ENCODE peak calls at places on chromosome 18, in nine cellular contexts. T is spleen; Q is effector memory CD4-positive, alpha-beta T cell; I is esophagus muscularis mucosa; C is adrenal gland; Z is fibroblast of lung; A is mucosa of descending colon; U is CD4-positive, alpha-beta T cell; G is heart right ventricle. L is an unnamed sample. For H3K9me3, the result is how much of the 10 kb centered on the place peaks cover.

GRCh38 chr18:27789406-27789805 is 387.5 kb downstream of the CDH2 start:
- DNase-seq in A (no peak), Q (no peak), G (no peak), Z (no peak), I (no peak), T (no peak), U (no peak), C (no peak), L (no peak)

GRCh38 chr18:63480476-63480875 is 3.7 kb downstream of the SERPINB5 start:
- DNase-seq in I (no peak), G (no peak), Z (no peak), C (no peak), U (no peak), A (no peak), Q (no peak), T (no peak), L (no peak)

GRCh38 chr18:28651298-28651697 is 474.4 kb upstream of the CDH2 start:
- DNase-seq in I (no peak), A (no peak), G (no peak), Q (no peak), U (no peak), C (no peak), T (peak), Z (no peak), L (no peak)

GRCh38 chr18:32308493-32309120 is 118.8 kb downstream of the MEP1B start:
- DNase-seq in T (no peak), G (no peak), C (no peak), Z (peak), I (no peak), Q (no peak), A (no peak), U (no peak), L (no peak)

GRCh38 chr18:48754993-48755473 is 195.7 kb downstream of the SMAD7 start:
- DNase-seq in U (no peak), Q (no peak), A (peak), I (no peak), G (no peak), Z (no peak), C (no peak), T (no peak), L (no peak)

GRCh38 chr18:27185897-27186296 is 789 bp upstream of the CHST9 start:
- DNase-seq in Z (no peak), C (no peak), T (no peak), U (no peak), G (no peak), Q (no peak), I (no peak), A (no peak), L (no peak)

GRCh38 chr18:49055787-49056186 is 105.0 kb upstream of the SMAD7 start:
- DNase-seq in A (peak), G (peak), C (peak), T (peak), Z (peak), Q (no peak), U (no peak), I (no peak), L (no peak)

GRCh38 chr18:75962177-75962576 is 532.9 kb downstream of the ZNF516 start:
- DNase-seq in Q (no peak), A (no peak), G (no peak), I (no peak), C (no peak), T (no peak), Z (no peak), U (no peak), L (no peak)

GRCh38 chr18:3305933-3306332 is 44.0 kb downstream of the MYL12B start:
- DNase-seq in C (peak), Z (peak), Q (no peak), U (no peak), G (no peak), I (no peak), T (no peak), A (no peak), L (no peak)

GRCh38 chr18:48674198-48674721 is 135.4 kb downstream of the CTIF start:
- DNase-seq in T (peak), A (no peak), Z (peak), Q (no peak), I (no peak), U (no peak), C (peak), G (peak), L (no peak)

GRCh38 chr18:27331606-27332005 is 146.5 kb upstream of the CHST9 start:
- DNase-seq in Z (no peak), U (no peak), T (no peak), C (no peak), Q (no peak), A (no peak), I (no peak), G (no peak), L (no peak)

GRCh38 chr18:13538630-13539029 is 187.7 kb downstream of the FAM210A start:
- DNase-seq in U (no peak), Q (no peak), G (no peak), A (no peak), Z (no peak), I (no peak), T (no peak), C (peak), L (no peak)

GRCh38 chr18:8279931-8280330 is 329.3 kb upstream of the RAB12 start:
- DNase-seq in I (no peak), U (no peak), C (no peak), G (no peak), Z (no peak), A (no peak), Q (no peak), T (no peak), L (no peak)

GRCh38 chr18:2529154-2529553 is 42.2 kb downstream of the METTL4 start:
- DNase-seq in Q (no peak), A (no peak), G (no peak), T (no peak), C (no peak), I (no peak), U (no peak), Z (peak), L (no peak)

GRCh38 chr18:62621546-62621945 is 93.8 kb upstream of the PHLPP1 start:
- DNase-seq in U (no peak), A (no peak), T (no peak), G (peak), C (peak), Z (peak), Q (no peak), I (no peak), L (no peak)

DNA sequence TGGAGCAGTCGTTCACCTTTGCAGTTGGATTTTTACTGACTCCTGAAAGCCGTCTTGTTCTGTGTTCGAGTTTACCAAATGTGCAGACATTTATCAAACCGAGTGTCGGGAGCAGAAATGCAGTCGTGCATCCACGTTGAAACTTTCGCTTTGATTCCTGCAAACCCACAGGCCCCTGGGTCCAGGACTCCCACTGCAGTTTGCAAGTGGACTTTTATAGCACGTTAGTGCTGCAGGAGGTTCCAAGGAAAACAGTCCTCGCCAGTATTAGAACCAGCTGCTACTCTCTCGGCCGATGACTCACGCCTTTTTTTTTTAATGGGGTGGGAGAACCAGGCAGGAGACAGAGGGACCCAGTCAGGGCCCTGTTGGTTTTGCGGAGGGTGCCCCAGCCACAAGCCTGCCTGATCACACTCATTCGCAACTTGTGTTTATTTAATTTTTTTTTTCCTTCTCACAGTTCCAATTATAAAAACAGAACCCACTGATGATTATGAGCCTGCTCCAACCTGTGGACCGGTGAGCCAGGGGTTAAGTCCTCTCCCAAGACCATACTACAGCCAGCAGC is 90.1 kb downstream of the NFATC1 start:
- DNase-seq in U (no peak), Q (no peak), A (no peak), G (no peak), T (peak), I (no peak), C (no peak), Z (peak), L (no peak)
- H3K9me3 ChIP-seq in U (under half), Q (under half), A (under half), G (under half), T (under half), I (under half), C (under half), Z (under half), L (under half)

GRCh38 chr18:78621141-78621540 is 358.5 kb upstream of the SALL3 start:
- DNase-seq in A (no peak), Q (no peak), U (no peak), G (no peak), T (no peak), C (peak), Z (no peak), I (no peak), L (no peak)
- H3K9me3 ChIP-seq in A (under half), Q (under half), U (under half), G (under half), T (under half), C (under half), Z (under half), I (under half), L (under half)

DNA sequence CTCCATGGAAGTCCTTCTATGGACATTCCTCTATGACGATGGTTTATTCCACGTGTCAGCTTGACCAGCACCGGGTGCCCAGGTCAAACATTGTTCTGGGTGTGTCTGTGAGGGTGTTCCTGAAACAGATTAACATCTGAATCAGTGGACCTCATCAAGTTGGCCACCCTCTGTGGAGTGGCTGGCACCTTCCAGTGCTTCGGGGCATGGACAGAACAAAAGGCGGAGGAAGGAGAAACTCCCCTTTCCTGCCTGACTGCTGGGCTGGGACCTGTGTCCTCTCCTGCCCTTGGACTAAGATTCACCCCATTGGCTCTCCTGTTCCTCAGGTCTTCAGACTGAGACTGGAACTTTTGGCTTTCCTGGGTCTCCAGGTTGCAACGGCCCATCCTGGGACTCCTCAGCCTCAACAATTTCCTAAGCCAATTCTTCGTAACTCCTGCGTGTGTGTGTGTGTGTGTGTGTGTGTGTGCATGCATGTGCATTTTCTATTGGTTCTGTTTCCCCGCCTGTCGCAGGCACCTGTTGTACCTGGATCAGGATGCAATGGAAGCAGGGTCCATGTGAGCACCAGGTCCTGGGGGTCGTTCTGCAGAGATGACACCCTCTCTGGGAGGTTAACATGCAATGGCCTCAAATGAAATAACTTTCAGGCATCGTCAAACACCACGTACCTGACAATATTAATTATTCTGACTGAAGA is 357.2 kb upstream of the SALL3 start:
- DNase-seq in A (no peak), I (no peak), T (no peak), Q (no peak), Z (no peak), C (no peak), U (no peak), G (no peak), L (no peak)
- H3K9me3 ChIP-seq in A (under half), I (under half), T (under half), Q (under half), Z (under half), C (under half), U (under half), G (under half), L (under half)

GRCh38 chr18:66601649-66602048 is 2.2 kb downstream of the CDH19 start:
- DNase-seq in G (no peak), A (no peak), Q (no peak), C (no peak), I (no peak), U (no peak), Z (no peak), T (no peak), L (no peak)
- H3K9me3 ChIP-seq in G (under half), A (under half), Q (under half), C (under half), I (under half), U (under half), Z (under half), T (under half), L (under half)

GRCh38 chr18:79902075-79902474 is 49.4 kb downstream of the SLC66A2 start:
- DNase-seq in I (no peak), T (peak), Z (no peak), Q (no peak), U (no peak), C (no peak), G (no peak), A (no peak), L (no peak)
- H3K9me3 ChIP-seq in I (under half), T (under half), Z (under half), Q (under half), U (under half), C (under half), G (under half), A (under half), L (under half)

DNA sequence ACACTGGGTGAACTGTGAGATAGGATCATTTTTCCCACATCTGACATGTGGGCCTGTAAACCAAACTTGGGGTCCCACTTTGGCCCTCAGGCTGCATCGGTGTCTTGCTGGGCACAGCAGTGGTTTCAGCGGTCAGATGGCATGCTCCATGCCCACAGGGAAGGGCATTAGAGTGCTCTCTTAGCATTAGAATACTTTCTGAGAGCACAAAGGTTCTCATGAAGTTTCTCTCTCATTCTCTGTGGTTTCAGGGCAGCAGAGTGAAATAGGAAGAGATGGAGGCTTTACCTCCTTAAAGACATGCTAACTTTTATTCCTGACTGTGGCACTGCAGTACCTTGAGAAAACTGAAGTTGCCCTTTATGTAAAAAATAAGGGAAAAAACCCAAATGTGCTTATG is 36.6 kb upstream of the GATA6 start:
- DNase-seq in C (no peak), Z (no peak), A (no peak), G (no peak), U (no peak), Q (no peak), T (no peak), I (no peak), L (no peak)
- H3K9me3 ChIP-seq in C (under half), Z (under half), A (under half), G (under half), U (under half), Q (under half), T (under half), I (under half), L (under half)

L was measured in T-helper 17 cell.